ENCODE peak calls at places on chromosomes 13 and 19, in four cellular contexts. B is CD4-positive, alpha-beta memory T cell; L is NCI-H1105; U is activated T-cell treated with anti-CD3 and anti-CD28 coated beads for 1 hour. D is an unnamed sample.
A peak's percentile ranks its signal among the peaks of the same experiment; 100 is the strongest.

GRCh38 chr19:31553112-31553843 is 204.0 kb upstream of the TSHZ3 start:
- DNase-seq in B (no peak), L (no peak), U (no peak), D (no peak)

GRCh38 chr13:110249326-110249725 is 57.6 kb downstream of the COL4A1 start:
- DNase-seq in B (no peak), L (no peak), U (no peak), D (no peak)

GRCh38 chr19:40691421-40692211 is 1.2 kb upstream of the NUMBL start:
- DNase-seq in B (no peak), L (peak; percentile 91), U (no peak), D (peak; percentile 48)

GRCh38 chr19:1663854-1664253 is 11.4 kb upstream of the TCF3 start:
- DNase-seq in B (no peak), L (no peak), U (no peak), D (no peak)

GRCh38 chr13:78409172-78409571 is 194.2 kb downstream of the POU4F1 start:
- DNase-seq in B (no peak), L (no peak), U (no peak), D (no peak)

GRCh38 chr13:99967498-99967883 is 4.1 kb downstream of the ZIC5 start:
- DNase-seq in B (no peak), L (no peak), U (no peak), D (no peak)

GRCh38 chr13:113393226-113393571 is 29.3 kb upstream of the GRTP1 start:
- DNase-seq in B (no peak), L (no peak), U (no peak), D (no peak)

GRCh38 chr19:2253106-2254051 is 2.8 kb downstream of the JSRP1 start:
- DNase-seq in B (peak; percentile 55), L (no peak), U (peak; percentile 37), D (peak; percentile 34)

GRCh38 chr13:81458211-81458610 is 1117.3 kb upstream of the SPRY2 start:
- DNase-seq in B (no peak), L (no peak), U (no peak), D (no peak)

GRCh38 chr13:32548837-32549236 is 10.2 kb upstream of the N4BP2L2 start:
- DNase-seq in B (no peak), L (no peak), U (no peak), D (no peak)

GRCh38 chr19:913080-913748 is at the start of gene R3HDM4:
- DNase-seq in B (peak; percentile 85), L (peak; percentile 26), U (peak; percentile 79), D (peak; percentile 84)

GRCh38 chr13:18956473-18957078 is 225.0 kb downstream of the TUBA3C start:
- DNase-seq in B (no peak), L (no peak), U (no peak), D (no peak)

GRCh38 chr19:6963259-6963852 is 57.9 kb downstream of the MBD3L2B start:
- DNase-seq in B (no peak), L (no peak), U (no peak), D (no peak)

D was measured in erythroblast.